ENCODE peak calls at places on chromosomes 1 and 21, in eight cellular contexts. One of them, this sample, is unnamed. For H3K4me1, the result is how much of the 10 kb centered on the place peaks cover.

GRCh38 chr21:37670883-37671282 is 245.4 kb downstream of the KCNJ6 start:
- DNase-seq in aorta: no peak
- DNase-seq in PC-9: peak
- DNase-seq in suprapubic skin: no peak
- DNase-seq in adrenal gland: no peak
- DNase-seq in effector memory CD4-positive, alpha-beta T cell: no peak
- DNase-seq in spleen: no peak
- DNase-seq in OCI-LY7: no peak
- DNase-seq in this sample: no peak

GRCh38 chr1:230208619-230209261 is 141.7 kb downstream of the GALNT2 start:
- DNase-seq in suprapubic skin: no peak
- DNase-seq in spleen: no peak
- DNase-seq in PC-9: no peak
- DNase-seq in OCI-LY7: no peak
- DNase-seq in aorta: no peak
- DNase-seq in adrenal gland: no peak
- DNase-seq in effector memory CD4-positive, alpha-beta T cell: no peak
- DNase-seq in this sample: no peak

GRCh38 chr1:944341-945325 is 14.4 kb downstream of the NOC2L start:
- DNase-seq in suprapubic skin: no peak
- DNase-seq in OCI-LY7: no peak
- DNase-seq in effector memory CD4-positive, alpha-beta T cell: no peak
- DNase-seq in PC-9: no peak
- DNase-seq in spleen: no peak
- DNase-seq in aorta: no peak
- DNase-seq in adrenal gland: peak
- DNase-seq in this sample: peak

GRCh38 chr1:198118136-198118535 is 38.7 kb upstream of the NEK7 start:
- DNase-seq in adrenal gland: peak
- DNase-seq in effector memory CD4-positive, alpha-beta T cell: no peak
- DNase-seq in suprapubic skin: peak
- DNase-seq in PC-9: no peak
- DNase-seq in aorta: peak
- DNase-seq in OCI-LY7: no peak
- DNase-seq in spleen: no peak
- DNase-seq in this sample: peak

GRCh38 chr1:46517010-46517600 is 27.5 kb downstream of the DMBX1 start:
- DNase-seq in suprapubic skin: no peak
- DNase-seq in spleen: peak
- DNase-seq in OCI-LY7: no peak
- DNase-seq in adrenal gland: no peak
- DNase-seq in aorta: peak
- DNase-seq in effector memory CD4-positive, alpha-beta T cell: no peak
- DNase-seq in PC-9: peak
- DNase-seq in this sample: no peak

GRCh38 chr1:93702102-93702827 is 20.6 kb upstream of the BCAR3 start:
- DNase-seq in effector memory CD4-positive, alpha-beta T cell: no peak
- DNase-seq in adrenal gland: no peak
- DNase-seq in spleen: no peak
- DNase-seq in aorta: no peak
- DNase-seq in PC-9: peak
- DNase-seq in OCI-LY7: no peak
- DNase-seq in suprapubic skin: no peak
- DNase-seq in this sample: peak

GRCh38 chr1:29628190-29628589 is 391.9 kb downstream of the PTPRU start:
- DNase-seq in effector memory CD4-positive, alpha-beta T cell: no peak
- DNase-seq in OCI-LY7: no peak
- DNase-seq in PC-9: no peak
- DNase-seq in suprapubic skin: no peak
- DNase-seq in spleen: no peak
- DNase-seq in aorta: no peak
- DNase-seq in adrenal gland: no peak
- DNase-seq in this sample: no peak

GRCh38 chr1:7755448-7755847 is 15.6 kb upstream of the VAMP3 start:
- DNase-seq in OCI-LY7: peak
- DNase-seq in spleen: no peak
- DNase-seq in suprapubic skin: no peak
- DNase-seq in PC-9: no peak
- DNase-seq in effector memory CD4-positive, alpha-beta T cell: no peak
- DNase-seq in aorta: no peak
- DNase-seq in adrenal gland: no peak
- DNase-seq in this sample: no peak

GRCh38 chr1:56978819-56979218 is 13.0 kb upstream of the C8B start:
- DNase-seq in OCI-LY7: no peak
- DNase-seq in PC-9: no peak
- DNase-seq in effector memory CD4-positive, alpha-beta T cell: no peak
- DNase-seq in adrenal gland: no peak
- DNase-seq in aorta: no peak
- DNase-seq in suprapubic skin: no peak
- DNase-seq in spleen: no peak
- DNase-seq in this sample: no peak

GRCh38 chr1:11180342-11180744 is 8.8 kb upstream of the ANGPTL7 start:
- DNase-seq in suprapubic skin: no peak
- DNase-seq in PC-9: peak
- DNase-seq in aorta: no peak
- DNase-seq in effector memory CD4-positive, alpha-beta T cell: no peak
- DNase-seq in spleen: no peak
- DNase-seq in OCI-LY7: no peak
- DNase-seq in adrenal gland: no peak
- DNase-seq in this sample: no peak

GRCh38 chr1:12324423-12324822 is 94.6 kb downstream of the VPS13D start:
- DNase-seq in suprapubic skin: no peak
- DNase-seq in aorta: no peak
- DNase-seq in effector memory CD4-positive, alpha-beta T cell: no peak
- DNase-seq in OCI-LY7: no peak
- DNase-seq in adrenal gland: no peak
- DNase-seq in spleen: no peak
- DNase-seq in PC-9: no peak
- DNase-seq in this sample: no peak

GRCh38 chr1:16484501-16484835 is 29.6 kb downstream of the RNU1-1 start:
- DNase-seq in aorta: peak
- DNase-seq in spleen: peak
- DNase-seq in PC-9: no peak
- DNase-seq in effector memory CD4-positive, alpha-beta T cell: no peak
- DNase-seq in adrenal gland: no peak
- DNase-seq in OCI-LY7: no peak
- DNase-seq in suprapubic skin: no peak
- DNase-seq in this sample: no peak

GRCh38 chr1:32334864-32335618 is 992 bp downstream of the MARCKSL1 start:
- DNase-seq in PC-9: peak
- DNase-seq in suprapubic skin: no peak
- DNase-seq in aorta: peak
- DNase-seq in adrenal gland: peak
- DNase-seq in spleen: peak
- DNase-seq in OCI-LY7: peak
- DNase-seq in effector memory CD4-positive, alpha-beta T cell: peak
- DNase-seq in this sample: peak

GRCh38 chr1:66354311-66354922 is 179.5 kb upstream of the SGIP1 start:
- DNase-seq in aorta: no peak
- DNase-seq in suprapubic skin: no peak
- DNase-seq in PC-9: peak
- DNase-seq in effector memory CD4-positive, alpha-beta T cell: no peak
- DNase-seq in adrenal gland: no peak
- DNase-seq in OCI-LY7: no peak
- DNase-seq in spleen: no peak
- DNase-seq in this sample: no peak

DNA sequence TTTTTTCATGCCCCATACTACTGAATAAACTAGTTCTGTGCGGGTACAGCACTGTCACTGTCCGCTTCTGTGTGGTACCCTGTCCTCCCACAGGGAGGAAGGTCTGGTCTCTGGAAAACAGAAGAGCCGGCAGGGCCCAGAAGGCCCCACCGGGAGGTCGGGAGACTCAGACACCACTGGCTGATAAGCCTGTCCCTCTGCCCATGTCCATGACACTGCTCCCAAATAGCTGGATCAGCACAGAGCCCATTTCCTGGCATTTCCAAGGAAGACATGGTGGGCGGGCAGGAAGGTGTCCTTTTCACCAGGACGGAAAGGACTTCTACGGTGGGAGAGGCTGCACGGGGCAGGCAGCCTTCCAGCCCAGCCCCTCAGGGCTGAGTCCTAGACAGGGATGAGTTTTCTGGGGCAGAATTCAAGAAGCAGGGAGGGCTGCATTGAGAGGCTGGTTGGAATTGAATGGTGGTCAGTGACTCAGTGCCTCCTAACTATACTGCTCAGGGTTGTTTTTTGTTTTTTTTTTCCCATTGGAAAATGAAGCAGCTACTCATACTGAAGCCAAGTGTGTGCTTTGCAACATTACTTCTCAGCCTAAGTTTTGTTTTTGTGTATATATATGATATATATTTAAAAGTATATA is 7.1 kb downstream of the PSRC1 start:
- DNase-seq in adrenal gland: no peak
- DNase-seq in effector memory CD4-positive, alpha-beta T cell: no peak
- DNase-seq in OCI-LY7: no peak
- DNase-seq in suprapubic skin: no peak
- DNase-seq in aorta: no peak
- DNase-seq in PC-9: no peak
- DNase-seq in spleen: peak
- DNase-seq in this sample: peak
- H3K4me1 ChIP-seq in adrenal gland: under half
- H3K4me1 ChIP-seq in effector memory CD4-positive, alpha-beta T cell: under half
- H3K4me1 ChIP-seq in OCI-LY7: under half
- H3K4me1 ChIP-seq in suprapubic skin: half or more
- H3K4me1 ChIP-seq in aorta: under half
- H3K4me1 ChIP-seq in PC-9: half or more
- H3K4me1 ChIP-seq in spleen: under half
- H3K4me1 ChIP-seq in this sample: under half

DNA sequence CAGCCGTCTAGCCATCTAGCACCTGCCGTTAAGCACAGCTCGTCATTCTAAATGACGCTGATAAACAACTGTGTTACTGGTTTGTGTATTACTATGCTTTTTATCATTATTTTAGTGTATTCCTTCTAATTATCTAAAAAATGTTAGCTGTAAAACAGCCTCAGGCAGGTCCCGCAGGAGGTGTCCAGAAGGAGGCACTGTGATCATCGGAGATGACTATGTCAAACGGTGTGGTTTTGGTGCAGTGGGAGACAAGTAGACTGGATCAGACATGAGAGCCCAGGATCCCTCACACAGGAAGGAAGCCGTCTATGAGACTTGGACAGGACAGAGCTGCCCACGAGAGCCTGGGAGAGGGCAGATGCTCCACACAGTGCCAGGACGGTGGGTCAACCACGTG is 55.3 kb upstream of the COL6A1 start:
- DNase-seq in aorta: no peak
- DNase-seq in effector memory CD4-positive, alpha-beta T cell: no peak
- DNase-seq in suprapubic skin: no peak
- DNase-seq in OCI-LY7: no peak
- DNase-seq in adrenal gland: no peak
- DNase-seq in spleen: no peak
- DNase-seq in PC-9: no peak
- DNase-seq in this sample: peak
- H3K27ac ChIP-seq in aorta: no peak
- H3K27ac ChIP-seq in effector memory CD4-positive, alpha-beta T cell: no peak
- H3K27ac ChIP-seq in suprapubic skin: no peak
- H3K27ac ChIP-seq in OCI-LY7: no peak
- H3K27ac ChIP-seq in adrenal gland: no peak
- H3K27ac ChIP-seq in spleen: no peak
- H3K27ac ChIP-seq in PC-9: no peak
- H3K27ac ChIP-seq in this sample: no peak

GRCh38 chr1:201596101-201596868 is 57.4 kb downstream of the NAV1 start:
- DNase-seq in effector memory CD4-positive, alpha-beta T cell: no peak
- DNase-seq in spleen: no peak
- DNase-seq in OCI-LY7: no peak
- DNase-seq in adrenal gland: no peak
- DNase-seq in aorta: no peak
- DNase-seq in suprapubic skin: no peak
- DNase-seq in PC-9: no peak
- DNase-seq in this sample: no peak
- H3K4me1 ChIP-seq in effector memory CD4-positive, alpha-beta T cell: under half
- H3K4me1 ChIP-seq in spleen: under half
- H3K4me1 ChIP-seq in OCI-LY7: under half
- H3K4me1 ChIP-seq in adrenal gland: under half
- H3K4me1 ChIP-seq in aorta: under half
- H3K4me1 ChIP-seq in suprapubic skin: under half
- H3K4me1 ChIP-seq in PC-9: under half
- H3K4me1 ChIP-seq in this sample: under half

GRCh38 chr1:241591736-241592135 is 48.4 kb downstream of the CHML start:
- DNase-seq in OCI-LY7: no peak
- DNase-seq in aorta: no peak
- DNase-seq in adrenal gland: no peak
- DNase-seq in spleen: no peak
- DNase-seq in PC-9: no peak
- DNase-seq in effector memory CD4-positive, alpha-beta T cell: no peak
- DNase-seq in suprapubic skin: no peak
- DNase-seq in this sample: no peak

GRCh38 chr1:241593186-241593585 is 47.0 kb downstream of the CHML start:
- DNase-seq in spleen: no peak
- DNase-seq in suprapubic skin: no peak
- DNase-seq in OCI-LY7: no peak
- DNase-seq in PC-9: no peak
- DNase-seq in aorta: no peak
- DNase-seq in effector memory CD4-positive, alpha-beta T cell: no peak
- DNase-seq in adrenal gland: no peak
- DNase-seq in this sample: no peak

GRCh38 chr1:241590734-241591133 is 49.4 kb downstream of the CHML start:
- DNase-seq in OCI-LY7: no peak
- DNase-seq in suprapubic skin: no peak
- DNase-seq in spleen: no peak
- DNase-seq in PC-9: no peak
- DNase-seq in aorta: no peak
- DNase-seq in adrenal gland: no peak
- DNase-seq in effector memory CD4-positive, alpha-beta T cell: no peak
- DNase-seq in this sample: no peak

GRCh38 chr1:241591317-241591716 is 48.9 kb downstream of the CHML start:
- DNase-seq in OCI-LY7: no peak
- DNase-seq in spleen: no peak
- DNase-seq in suprapubic skin: no peak
- DNase-seq in adrenal gland: no peak
- DNase-seq in effector memory CD4-positive, alpha-beta T cell: no peak
- DNase-seq in aorta: no peak
- DNase-seq in PC-9: peak
- DNase-seq in this sample: no peak

DNA sequence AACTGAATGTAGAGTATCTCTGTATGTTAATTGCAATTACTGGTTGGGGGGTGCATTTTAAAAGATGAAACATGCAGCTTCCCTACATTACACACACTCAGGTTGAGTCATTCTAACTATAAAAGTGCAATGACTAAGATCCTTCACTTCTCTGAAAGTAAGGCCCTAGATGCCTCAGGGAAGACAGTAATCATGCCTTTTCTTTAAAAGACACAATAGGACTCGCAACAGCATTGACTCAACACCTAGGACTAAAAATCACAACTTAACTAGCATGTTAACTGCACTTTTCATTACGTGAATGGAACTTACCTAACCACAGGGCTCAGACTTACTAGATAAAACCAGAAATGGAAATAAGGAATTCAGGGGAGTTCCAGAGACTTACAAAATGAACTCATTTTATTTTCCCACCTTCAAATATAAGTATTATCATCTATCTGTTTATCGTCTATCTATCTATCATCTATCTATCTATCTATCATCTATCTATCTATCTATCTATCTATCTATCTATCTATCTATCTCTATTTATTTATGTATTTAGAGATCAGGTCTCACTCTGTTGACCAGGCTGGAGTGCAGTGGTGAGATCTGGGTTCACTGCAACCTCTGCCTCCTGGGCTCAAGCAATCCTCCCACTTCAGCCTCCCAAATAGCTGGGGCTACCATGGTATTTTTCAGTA is 47.8 kb downstream of the CHML start:
- DNase-seq in aorta: no peak
- DNase-seq in effector memory CD4-positive, alpha-beta T cell: no peak
- DNase-seq in suprapubic skin: no peak
- DNase-seq in spleen: no peak
- DNase-seq in OCI-LY7: no peak
- DNase-seq in PC-9: no peak
- DNase-seq in adrenal gland: no peak
- DNase-seq in this sample: no peak
- H3K27ac ChIP-seq in aorta: no peak
- H3K27ac ChIP-seq in effector memory CD4-positive, alpha-beta T cell: no peak
- H3K27ac ChIP-seq in suprapubic skin: no peak
- H3K27ac ChIP-seq in spleen: no peak
- H3K27ac ChIP-seq in OCI-LY7: no peak
- H3K27ac ChIP-seq in PC-9: peak
- H3K27ac ChIP-seq in adrenal gland: peak
- H3K27ac ChIP-seq in this sample: no peak

This sample was measured in right cardiac atrium.